ENCODE peak calls at places on chromosomes 3 and 15, in five cellular contexts. Q, X, T, K and I are unnamed samples.

GRCh38 chr3:185645596-185646381 is 59.7 kb downstream of the SENP2 start:
- DNase-seq in T (no peak), X (no peak), K (no peak), Q (no peak), I (no peak)

GRCh38 chr3:120544361-120544760 is 51.8 kb upstream of the NDUFB4 start:
- DNase-seq in X (no peak), T (no peak), Q (no peak), K (no peak), I (no peak)

GRCh38 chr3:62161306-62161705 is 212.0 kb downstream of the FEZF2 start:
- DNase-seq in T (no peak), K (peak), Q (no peak), X (no peak), I (no peak)

GRCh38 chr3:136960838-136961836 is 3.4 kb downstream of the IL20RB start:
- DNase-seq in Q (peak), X (no peak), K (no peak), T (no peak), I (no peak)

GRCh38 chr3:129002573-129003569 is 1.8 kb downstream of the EFCC1 start:
- DNase-seq in Q (no peak), T (no peak), X (no peak), K (no peak), I (no peak)

GRCh38 chr15:31857194-31857593 is 173.1 kb upstream of the CHRNA7 start:
- DNase-seq in T (no peak), K (no peak), Q (no peak), X (no peak), I (no peak)

GRCh38 chr15:101115887-101116680 is 135.8 kb downstream of the CHSY1 start:
- DNase-seq in X (no peak), T (no peak), Q (no peak), K (peak), I (no peak)

GRCh38 chr3:118557513-118557912 is 477.1 kb downstream of the IGSF11 start:
- DNase-seq in K (no peak), X (no peak), Q (no peak), T (no peak), I (no peak)

GRCh38 chr3:161042023-161042501 is 63.1 kb downstream of the B3GALNT1 start:
- DNase-seq in K (peak), T (no peak), X (no peak), Q (no peak), I (no peak)

GRCh38 chr15:31125061-31125460 is 23.5 kb upstream of the TRPM1 start:
- DNase-seq in Q (no peak), K (no peak), T (no peak), X (no peak), I (no peak)

GRCh38 chr15:90873998-90874605 is 5.7 kb downstream of the FURIN start:
- DNase-seq in X (no peak), T (no peak), Q (no peak), K (no peak), I (no peak)